ENCODE peak calls at places on chromosomes 5 and 9, in nine cellular contexts. N, J, V, U, X, M, Y, O and R are unnamed samples.

GRCh38 chr9:80692751-80693150 is 996.6 kb downstream of the TLE1 start:
- DNase-seq in Y (no peak), M (no peak), U (no peak), V (no peak), X (no peak), N (no peak), O (no peak), J (no peak), R (no peak)

GRCh38 chr5:74685979-74686631 is 1.1 kb downstream of the HEXB start:
- DNase-seq in Y (peak; percentile 32), U (peak; percentile 6), J (peak; percentile 28), O (no peak), M (no peak), X (no peak), N (no peak), V (no peak), R (peak; percentile 59)

GRCh38 chr9:130042931-130043653 is at the start of gene FNBP1:
- DNase-seq in Y (peak; percentile 80), M (peak; percentile 89), V (peak; percentile 85), X (peak; percentile 73), U (peak; percentile 68), O (peak; percentile 94), J (peak; percentile 81), N (peak; percentile 76), R (peak; percentile 80)

GRCh38 chr5:9544502-9545300 is 1.2 kb downstream of the SEMA5A start:
- DNase-seq in V (peak; percentile 81), J (peak; percentile 85), O (no peak), U (peak; percentile 97), X (no peak), N (peak; percentile 76), Y (peak; percentile 48), M (peak; percentile 87), R (peak; percentile 89)

GRCh38 chr9:102253099-102253498 is 514.7 kb upstream of the GRIN3A start:
- DNase-seq in M (no peak), N (no peak), Y (no peak), U (no peak), X (no peak), J (no peak), O (no peak), V (no peak), R (no peak)

GRCh38 chr5:128905225-128906110 is 59.8 kb upstream of the SLC27A6 start:
- DNase-seq in Y (peak; percentile 68), V (no peak), U (peak; percentile 73), M (no peak), X (peak; percentile 5), O (no peak), N (peak; percentile 34), J (peak; percentile 38), R (peak; percentile 38)

GRCh38 chr5:160556886-160557285 is 135.2 kb downstream of the PTTG1 start:
- DNase-seq in O (peak; percentile 68), N (no peak), X (no peak), J (no peak), M (no peak), U (peak; percentile 25), Y (no peak), V (no peak), R (no peak)

GRCh38 chr5:32115985-32116384 is 58.1 kb downstream of the GOLPH3 start:
- DNase-seq in M (no peak), O (no peak), J (no peak), V (no peak), U (no peak), X (no peak), N (no peak), Y (no peak), R (no peak)

GRCh38 chr5:154480847-154481246 is 2.8 kb upstream of the HAND1 start:
- DNase-seq in O (no peak), U (no peak), X (no peak), V (no peak), J (no peak), Y (no peak), N (no peak), M (no peak), R (no peak)

GRCh38 chr5:132753135-132753987 is 6.1 kb downstream of the CCNI2 start:
- DNase-seq in X (no peak), Y (no peak), V (no peak), U (no peak), J (no peak), M (no peak), N (no peak), O (no peak), R (peak; percentile 51)

GRCh38 chr5:55821731-55822512 is 29.2 kb upstream of the IL31RA start:
- DNase-seq in O (no peak), N (no peak), U (no peak), M (no peak), X (no peak), V (peak; percentile 50), J (no peak), Y (peak; percentile 21), R (peak; percentile 61)

GRCh38 chr9:99601506-99601905 is 220.2 kb upstream of the NR4A3 start:
- DNase-seq in M (no peak), O (peak; percentile 72), Y (peak; percentile 21), N (peak; percentile 43), J (peak; percentile 24), U (no peak), X (no peak), V (no peak), R (peak; percentile 43)

GRCh38 chr9:5848372-5848882 is 15.5 kb upstream of the ERMP1 start:
- DNase-seq in J (no peak), N (no peak), U (no peak), O (no peak), Y (no peak), M (no peak), V (no peak), X (no peak), R (no peak)

GRCh38 chr9:5850735-5851122 is 17.8 kb upstream of the ERMP1 start:
- DNase-seq in U (no peak), V (no peak), J (no peak), Y (no peak), O (no peak), X (no peak), M (no peak), N (no peak), R (no peak)

GRCh38 chr9:5853005-5853404 is 20.1 kb upstream of the ERMP1 start:
- DNase-seq in X (no peak), N (no peak), U (no peak), Y (no peak), V (no peak), O (no peak), M (no peak), J (no peak), R (no peak)

GRCh38 chr9:5854032-5854792 is 21.3 kb upstream of the ERMP1 start:
- DNase-seq in N (no peak), Y (no peak), O (no peak), X (no peak), V (no peak), J (no peak), M (no peak), U (no peak), R (no peak)

GRCh38 chr9:5851445-5851844 is 18.5 kb upstream of the ERMP1 start:
- DNase-seq in N (peak; percentile 46), U (peak; percentile 57), Y (peak; percentile 32), O (no peak), V (no peak), J (no peak), M (no peak), X (no peak), R (peak; percentile 16)
- H3K27ac ChIP-seq in N (peak overlapping the region; percentile 9), U (no peak overlapping the region), Y (no peak overlapping the region), O (no peak overlapping the region), V (no peak overlapping the region), J (no peak overlapping the region), M (no peak overlapping the region), X (no peak overlapping the region), R (no peak overlapping the region)

GRCh38 chr5:68251386-68251785 is 35.8 kb downstream of the PIK3R1 start:
- DNase-seq in X (peak; percentile 37), N (no peak), O (no peak), Y (peak; percentile 63), M (no peak), J (no peak), U (no peak), V (no peak), R (no peak)
- H3K27ac ChIP-seq in X (peak overlapping the region; percentile 44), N (peak overlapping the region; percentile 28), O (peak overlapping the region; percentile 82), Y (peak overlapping the region; percentile 72), M (peak overlapping the region; percentile 72), J (peak overlapping the region; percentile 69), U (no peak overlapping the region), V (peak overlapping the region; percentile 41), R (peak overlapping the region; percentile 35)

GRCh38 chr5:103216137-103216536 is 42.4 kb upstream of the MACIR start:
- DNase-seq in U (no peak), V (no peak), N (no peak), Y (peak; percentile 59), X (no peak), M (no peak), O (no peak), J (no peak), R (no peak)

GRCh38 chr5:103223031-103223955 is 35.3 kb upstream of the MACIR start:
- DNase-seq in O (no peak), J (no peak), N (no peak), U (no peak), X (no peak), V (no peak), M (no peak), Y (no peak), R (no peak)

GRCh38 chr5:103216697-103217096 is 41.9 kb upstream of the MACIR start:
- DNase-seq in J (no peak), M (no peak), N (no peak), U (no peak), O (no peak), Y (no peak), V (no peak), X (no peak), R (no peak)

GRCh38 chr5:103217101-103217500 is 41.5 kb upstream of the MACIR start:
- DNase-seq in M (no peak), O (no peak), N (no peak), Y (peak; percentile 42), J (no peak), U (no peak), X (no peak), V (no peak), R (no peak)

GRCh38 chr5:103218164-103218563 is 40.4 kb upstream of the MACIR start:
- DNase-seq in U (peak; percentile 57), Y (peak; percentile 81), X (no peak), N (no peak), M (no peak), J (no peak), O (no peak), V (no peak), R (no peak)
- H3K27ac ChIP-seq in U (no peak overlapping the region), Y (peak overlapping the region; percentile 65), X (no peak overlapping the region), N (no peak overlapping the region), M (no peak overlapping the region), J (no peak overlapping the region), O (no peak overlapping the region), V (no peak overlapping the region), R (no peak overlapping the region)

DNA sequence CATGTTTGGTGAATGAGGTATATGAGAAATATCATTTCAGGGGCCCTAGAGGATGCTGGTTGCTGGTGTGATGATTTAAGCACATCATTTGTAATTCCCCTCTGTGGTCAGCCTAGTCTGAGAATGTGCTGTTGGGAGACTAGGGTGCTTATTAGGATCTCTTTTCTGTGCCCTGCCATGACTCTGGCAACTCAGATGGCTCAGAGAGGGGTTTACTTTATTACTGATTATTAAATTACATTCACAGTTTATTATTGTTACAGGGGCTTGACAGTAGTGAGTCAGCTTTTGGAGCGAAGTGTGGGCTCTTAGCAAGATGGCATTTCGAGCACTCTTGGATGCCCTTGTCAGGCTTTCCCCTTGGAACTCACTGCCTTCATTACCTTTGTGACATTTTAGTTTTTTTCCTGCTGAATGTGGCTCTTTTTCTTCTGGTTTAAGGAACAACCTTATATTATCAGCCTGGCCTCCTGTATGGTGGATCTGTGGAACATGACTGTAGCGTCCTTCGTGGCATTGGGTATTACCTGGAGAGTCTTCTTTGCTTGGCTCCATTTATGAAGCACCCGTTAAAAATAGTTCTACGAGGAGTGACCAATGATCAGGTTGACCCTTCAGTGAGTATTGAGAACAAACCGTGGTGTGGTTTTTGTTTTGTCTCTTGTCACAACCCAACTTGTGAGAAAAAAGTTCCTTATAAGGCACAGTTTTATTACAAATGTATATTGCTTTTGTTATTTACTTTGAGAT is 33.8 kb downstream of the RCL1 start:
- DNase-seq in M (no peak), U (no peak), Y (no peak), V (no peak), N (no peak), X (no peak), O (no peak), J (no peak), R (no peak)
- H3K27ac ChIP-seq in M (peak overlapping the region; percentile 73), U (no peak overlapping the region), Y (no peak overlapping the region), V (no peak overlapping the region), N (no peak overlapping the region), X (no peak overlapping the region), O (no peak overlapping the region), J (no peak overlapping the region), R (no peak overlapping the region)